ENCODE peak calls at places on chromosome 18, in seven cellular contexts. F, S, U, X, W, G and Z are unnamed samples.
A peak's percentile ranks its signal among the peaks of the same experiment; 100 is the strongest.

GRCh38 chr18:69948919-69949537 is 1.4 kb upstream of the CD226 start:
- DNase-seq in S (no peak), F (no peak), G (peak; percentile 88), U (no peak), W (no peak), X (no peak), Z (no peak)

GRCh38 chr18:24466766-24467165 is 6.3 kb downstream of the HRH4 start:
- DNase-seq in U (no peak), S (no peak), X (no peak), F (no peak), G (no peak), W (no peak), Z (no peak)

GRCh38 chr18:60064271-60064670 is 164.5 kb downstream of the PMAIP1 start:
- DNase-seq in F (no peak), X (no peak), G (no peak), U (no peak), W (no peak), S (no peak), Z (no peak)

GRCh38 chr18:5440297-5440696 is 103.5 kb downstream of the EPB41L3 start:
- DNase-seq in X (no peak), S (no peak), U (no peak), F (no peak), W (no peak), G (no peak), Z (no peak)

GRCh38 chr18:48614005-48614404 is 75.2 kb downstream of the CTIF start:
- DNase-seq in F (no peak), W (no peak), X (no peak), G (no peak), U (no peak), S (no peak), Z (no peak)

GRCh38 chr18:78242307-78242643 is 737.3 kb upstream of the SALL3 start:
- DNase-seq in U (no peak), G (no peak), F (no peak), W (no peak), X (no peak), S (no peak), Z (no peak)

GRCh38 chr18:60649107-60649506 is 276.5 kb upstream of the MC4R start:
- DNase-seq in X (no peak), F (no peak), G (peak; percentile 37), U (no peak), W (no peak), S (no peak), Z (no peak)

GRCh38 chr18:49817947-49818346 is 4.6 kb upstream of the ACAA2 start:
- DNase-seq in U (no peak), F (no peak), W (no peak), X (no peak), G (no peak), S (no peak), Z (no peak)

GRCh38 chr18:75475228-75475627 is 47.7 kb upstream of the SMIM21 start:
- DNase-seq in S (no peak), W (no peak), G (no peak), F (no peak), X (no peak), U (no peak), Z (no peak)

GRCh38 chr18:8785261-8785660 is 79.9 kb downstream of the MTCL1 start:
- DNase-seq in G (no peak), X (no peak), F (no peak), S (no peak), W (no peak), U (no peak), Z (no peak)

GRCh38 chr18:58247363-58247834 is 203.4 kb downstream of the NEDD4L start:
- DNase-seq in U (no peak), F (no peak), G (no peak), W (no peak), S (no peak), X (no peak), Z (no peak)

GRCh38 chr18:5728566-5728965 is 166.8 kb downstream of the TMEM200C start:
- DNase-seq in X (no peak), S (no peak), W (no peak), F (no peak), U (no peak), G (no peak), Z (no peak)

GRCh38 chr18:62812891-62813290 is 97.5 kb downstream of the PHLPP1 start:
- DNase-seq in G (no peak), F (no peak), S (no peak), X (no peak), U (no peak), W (no peak), Z (no peak)
- H3K27ac ChIP-seq in G (no peak overlapping the region), F (no peak overlapping the region), S (no peak overlapping the region), X (no peak overlapping the region), U (no peak overlapping the region), W (no peak overlapping the region), Z (no peak overlapping the region)

DNA sequence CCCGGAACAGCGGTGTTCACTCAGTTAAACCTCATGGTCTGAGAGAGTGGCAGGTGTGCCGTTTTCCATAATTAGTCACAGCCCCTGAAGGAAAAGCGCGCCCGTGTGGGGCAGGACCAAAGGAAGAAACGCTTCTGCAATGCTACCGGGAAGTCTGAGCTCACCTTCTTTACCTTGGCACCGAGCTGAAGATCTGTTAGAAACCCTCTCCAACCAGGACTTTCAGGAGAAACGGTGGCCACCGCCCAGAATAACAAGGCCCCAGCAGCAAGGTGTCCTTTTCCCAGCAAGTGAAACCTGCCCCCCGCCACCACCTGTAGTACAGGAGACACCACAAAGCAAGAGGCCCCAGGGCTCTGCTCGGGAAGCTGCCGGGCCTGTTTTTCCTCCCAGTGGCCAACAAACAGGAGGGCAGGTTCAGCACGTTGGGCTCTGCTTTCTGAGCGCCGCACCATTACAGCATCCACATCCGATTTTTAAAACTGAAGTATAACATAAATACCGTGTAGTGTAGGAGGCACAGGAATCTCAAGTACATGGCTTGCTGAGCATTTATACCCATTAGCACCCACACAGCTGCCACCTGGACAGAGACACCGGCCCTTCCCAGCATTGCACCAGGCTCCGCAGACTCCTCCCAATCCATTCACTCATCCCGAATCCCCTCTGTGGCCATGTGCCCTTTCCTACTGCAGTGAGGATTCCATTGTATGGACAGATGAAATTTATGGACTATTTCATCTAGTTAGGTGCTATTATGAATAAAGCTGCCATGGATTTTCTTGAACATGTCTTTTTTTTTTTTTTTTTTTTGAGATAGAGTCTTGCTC is 121.8 kb upstream of the RIOK3 start:
- DNase-seq in G (no peak), F (no peak), W (no peak), U (no peak), X (no peak), S (no peak), Z (no peak)
- H3K4me3 ChIP-seq in G (no peak overlapping the region), F (no peak overlapping the region), W (no peak overlapping the region), U (no peak overlapping the region), X (no peak overlapping the region), S (no peak overlapping the region), Z (no peak overlapping the region)

DNA sequence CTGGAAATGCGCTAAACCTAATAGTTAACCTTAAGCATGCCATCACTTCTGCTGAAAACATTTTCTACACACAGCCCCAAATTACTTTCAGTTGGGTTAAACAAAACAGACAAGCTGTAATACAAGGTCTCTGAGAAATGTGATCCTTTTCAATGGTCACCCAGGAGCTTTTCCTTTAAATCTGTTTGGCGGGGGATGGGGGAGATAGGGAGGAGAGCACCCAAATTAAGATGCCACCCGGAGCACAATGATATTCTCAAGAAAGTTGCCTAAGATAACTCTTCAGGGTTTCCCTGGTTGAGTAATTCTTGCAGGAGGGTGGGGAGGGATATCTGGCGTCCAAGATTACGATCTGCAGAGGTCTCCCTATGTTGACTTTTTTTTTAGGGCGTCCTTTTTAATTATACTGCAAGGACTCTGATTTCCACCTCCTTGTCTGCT is 971 bp downstream of the GAREM1 start:
- DNase-seq in F (no peak), X (no peak), S (no peak), W (no peak), G (no peak), U (peak; percentile 8), Z (no peak)
- TF ChIP-seq SIN3A in F (no peak), X (no peak), S (no peak), W (peak; percentile 21), G (no peak), U (no peak), Z (no peak)

DNA sequence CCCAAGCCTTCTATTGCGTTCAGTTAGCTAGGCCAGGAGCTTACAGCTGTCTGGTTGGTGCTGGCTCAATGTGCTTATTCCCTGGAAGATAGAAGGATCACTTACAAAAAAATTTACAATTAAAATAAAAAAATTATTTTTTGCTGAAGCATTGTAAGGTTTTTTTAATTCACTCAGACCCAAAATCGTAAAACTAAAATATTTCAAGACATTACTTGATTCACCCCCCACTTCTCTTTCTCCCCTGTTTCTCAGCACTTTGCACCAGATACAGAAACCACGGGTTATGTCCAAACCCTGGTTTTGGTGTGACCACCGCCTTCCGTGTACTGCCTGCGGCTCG is 901 bp upstream of the PTPRM start:
- DNase-seq in W (no peak), G (no peak), X (no peak), S (no peak), U (no peak), F (no peak), Z (no peak)
- H3K27ac ChIP-seq in W (no peak overlapping the region), G (no peak overlapping the region), X (no peak overlapping the region), S (no peak overlapping the region), U (no peak overlapping the region), F (no peak overlapping the region), Z (no peak overlapping the region)

GRCh38 chr18:56374005-56374655 is 264.3 kb downstream of the TXNL1 start:
- DNase-seq in U (no peak), G (no peak), X (no peak), F (no peak), W (no peak), S (no peak), Z (no peak)
- H3K4me3 ChIP-seq in U (no peak overlapping the region), G (no peak overlapping the region), X (no peak overlapping the region), F (no peak overlapping the region), W (no peak overlapping the region), S (no peak overlapping the region), Z (no peak overlapping the region)